ENCODE peak calls at places on chromosomes 11 and 22, in eight cellular contexts. F, V, O, X, P, K, S and T are unnamed samples.

GRCh38 chr22:38930512-38930911 is 26.9 kb upstream of the APOBEC3A start:
- DNase-seq in F (no peak), V (no peak), O (no peak), X (no peak), P (no peak), K (no peak), S (no peak), T (no peak)

GRCh38 chr11:67667490-67668190 is 6.8 kb downstream of the ALDH3B2 start:
- DNase-seq in F (no peak), V (no peak), O (no peak), X (no peak), P (no peak), K (no peak), S (no peak), T (no peak)

GRCh38 chr11:93738647-93739081 is 2.6 kb downstream of the TAF1D start:
- DNase-seq in F (no peak), V (no peak), O (no peak), X (no peak), P (no peak), K (no peak), S (no peak), T (no peak)

GRCh38 chr22:41915035-41915782 is at the start of gene SHISA8:
- DNase-seq in F (no peak), V (no peak), O (no peak), X (peak), P (no peak), K (peak), S (no peak), T (peak)

GRCh38 chr11:94183886-94184264 is 55.2 kb downstream of the PANX1 start:
- DNase-seq in F (peak), V (no peak), O (no peak), X (peak), P (no peak), K (peak), S (no peak), T (peak)

GRCh38 chr22:45235101-45235777 is 5.5 kb downstream of the KIAA0930 start:
- DNase-seq in F (no peak), V (no peak), O (no peak), X (no peak), P (no peak), K (no peak), S (no peak), T (no peak)

GRCh38 chr11:1888811-1889526 is 2.7 kb downstream of the PRR33 start:
- DNase-seq in F (peak), V (peak), O (no peak), X (no peak), P (no peak), K (no peak), S (no peak), T (no peak)

GRCh38 chr22:18024276-18024939 is at the start of gene MICAL3:
- DNase-seq in F (peak), V (peak), O (no peak), X (peak), P (peak), K (peak), S (no peak), T (no peak)

GRCh38 chr11:14480716-14481115 is 18.9 kb downstream of the COPB1 start:
- DNase-seq in F (no peak), V (no peak), O (no peak), X (no peak), P (no peak), K (no peak), S (no peak), T (no peak)

GRCh38 chr11:59224419-59224928 is 11.7 kb upstream of the MPEG1 start:
- DNase-seq in F (no peak), V (no peak), O (no peak), X (no peak), P (no peak), K (no peak), S (no peak), T (peak)

GRCh38 chr11:26194871-26195270 is 137.1 kb upstream of the ANO3 start:
- DNase-seq in F (no peak), V (no peak), O (no peak), X (no peak), P (no peak), K (no peak), S (no peak), T (no peak)

GRCh38 chr11:75352417-75353206 is 1.2 kb upstream of the ARRB1 start:
- DNase-seq in F (no peak), V (no peak), O (no peak), X (no peak), P (no peak), K (no peak), S (no peak), T (peak)

GRCh38 chr11:111707039-111707690 is 59.0 kb downstream of the PPP2R1B start:
- DNase-seq in F (no peak), V (no peak), O (no peak), X (no peak), P (no peak), K (no peak), S (no peak), T (peak)

GRCh38 chr11:64245797-64246623 is 733 bp downstream of the PPP1R14B start:
- DNase-seq in F (peak), V (no peak), O (no peak), X (peak), P (peak), K (no peak), S (peak), T (no peak)

GRCh38 chr22:20083157-20083890 is 3.3 kb downstream of the DGCR8 start:
- DNase-seq in F (no peak), V (no peak), O (no peak), X (no peak), P (no peak), K (no peak), S (no peak), T (no peak)

GRCh38 chr11:37657645-37658044 is 1059.6 kb upstream of the RAG2 start:
- DNase-seq in F (no peak), V (no peak), O (no peak), X (peak), P (no peak), K (no peak), S (no peak), T (no peak)

GRCh38 chr22:22403771-22404170 is 104.8 kb downstream of the ZNF280B start:
- DNase-seq in F (no peak), V (no peak), O (no peak), X (no peak), P (no peak), K (no peak), S (no peak), T (no peak)

GRCh38 chr11:127223633-127224032 is 223.1 kb upstream of the KIRREL3 start:
- DNase-seq in F (no peak), V (no peak), O (no peak), X (no peak), P (no peak), K (no peak), S (no peak), T (no peak)

GRCh38 chr11:117992620-117993019 is 6.4 kb downstream of the IL10RA start:
- DNase-seq in F (no peak), V (no peak), O (no peak), X (no peak), P (no peak), K (no peak), S (no peak), T (no peak)

GRCh38 chr11:8011981-8012444 is 24.9 kb downstream of the EIF3F start:
- DNase-seq in F (no peak), V (no peak), O (no peak), X (peak), P (no peak), K (no peak), S (peak), T (no peak)

GRCh38 chr11:64122411-64123101 is 43.4 kb downstream of the MACROD1 start:
- DNase-seq in F (no peak), V (no peak), O (no peak), X (no peak), P (no peak), K (peak), S (no peak), T (no peak)

GRCh38 chr22:30843245-30843644 is 125.3 kb downstream of the MORC2 start:
- DNase-seq in F (no peak), V (no peak), O (no peak), X (no peak), P (no peak), K (no peak), S (no peak), T (no peak)

GRCh38 chr11:6618117-6619020 is 853 bp downstream of the TPP1 start:
- DNase-seq in F (no peak), V (no peak), O (peak), X (no peak), P (peak), K (no peak), S (peak), T (peak)

GRCh38 chr11:99693941-99694492 is 673.3 kb downstream of the CNTN5 start:
- DNase-seq in F (no peak), V (no peak), O (no peak), X (no peak), P (no peak), K (no peak), S (no peak), T (peak)

GRCh38 chr11:118437736-118438125 is 1.4 kb downstream of the KMT2A start:
- DNase-seq in F (peak), V (no peak), O (no peak), X (no peak), P (no peak), K (peak), S (no peak), T (no peak)

GRCh38 chr11:953513-953912 is 27.8 kb downstream of the AP2A2 start:
- DNase-seq in F (no peak), V (no peak), O (no peak), X (no peak), P (no peak), K (no peak), S (no peak), T (no peak)

GRCh38 chr11:122422707-122423106 is 232.8 kb upstream of the UBASH3B start:
- DNase-seq in F (no peak), V (no peak), O (no peak), X (no peak), P (no peak), K (no peak), S (no peak), T (no peak)